ENCODE peak calls at places on chromosome 2, in ten cellular contexts. One of them, this sample, is unnamed.

GRCh38 chr2:152309352-152310214 is 25.4 kb upstream of the FMNL2 start:
- DNase-seq in cardiac muscle cell: peak
- DNase-seq in upper lobe of right lung: no peak
- DNase-seq in Karpas-422: no peak
- DNase-seq in CD8-positive, alpha-beta T cell: no peak
- DNase-seq in fibroblast of lung: no peak
- DNase-seq in adrenal gland: no peak
- DNase-seq in body of pancreas: no peak
- DNase-seq in dorsolateral prefrontal cortex: no peak
- DNase-seq in GM23248: no peak
- DNase-seq in this sample: no peak

GRCh38 chr2:224971214-224971613 is 71.1 kb downstream of the DOCK10 start:
- DNase-seq in cardiac muscle cell: no peak
- DNase-seq in upper lobe of right lung: peak
- DNase-seq in Karpas-422: no peak
- DNase-seq in CD8-positive, alpha-beta T cell: no peak
- DNase-seq in fibroblast of lung: no peak
- DNase-seq in adrenal gland: no peak
- DNase-seq in body of pancreas: no peak
- DNase-seq in dorsolateral prefrontal cortex: no peak
- DNase-seq in GM23248: no peak
- DNase-seq in this sample: no peak

GRCh38 chr2:183541766-183542165 is 417.5 kb downstream of the NUP35 start:
- DNase-seq in cardiac muscle cell: no peak
- DNase-seq in upper lobe of right lung: no peak
- DNase-seq in Karpas-422: no peak
- DNase-seq in CD8-positive, alpha-beta T cell: no peak
- DNase-seq in fibroblast of lung: peak
- DNase-seq in adrenal gland: no peak
- DNase-seq in body of pancreas: no peak
- DNase-seq in dorsolateral prefrontal cortex: no peak
- DNase-seq in GM23248: peak
- DNase-seq in this sample: no peak

GRCh38 chr2:218138047-218138446 is 12.2 kb downstream of the CXCR2 start:
- DNase-seq in cardiac muscle cell: no peak
- DNase-seq in upper lobe of right lung: no peak
- DNase-seq in Karpas-422: no peak
- DNase-seq in CD8-positive, alpha-beta T cell: no peak
- DNase-seq in fibroblast of lung: no peak
- DNase-seq in adrenal gland: no peak
- DNase-seq in body of pancreas: no peak
- DNase-seq in dorsolateral prefrontal cortex: no peak
- DNase-seq in GM23248: no peak
- DNase-seq in this sample: no peak

GRCh38 chr2:30178618-30179404 is 32.0 kb downstream of the YPEL5 start:
- DNase-seq in cardiac muscle cell: no peak
- DNase-seq in upper lobe of right lung: no peak
- DNase-seq in Karpas-422: no peak
- DNase-seq in CD8-positive, alpha-beta T cell: no peak
- DNase-seq in fibroblast of lung: no peak
- DNase-seq in adrenal gland: peak
- DNase-seq in body of pancreas: peak
- DNase-seq in dorsolateral prefrontal cortex: peak
- DNase-seq in GM23248: peak
- DNase-seq in this sample: no peak

GRCh38 chr2:73081181-73081671 is 9.7 kb upstream of the SFXN5 start:
- DNase-seq in cardiac muscle cell: no peak
- DNase-seq in upper lobe of right lung: no peak
- DNase-seq in Karpas-422: no peak
- DNase-seq in CD8-positive, alpha-beta T cell: no peak
- DNase-seq in fibroblast of lung: no peak
- DNase-seq in adrenal gland: no peak
- DNase-seq in body of pancreas: no peak
- DNase-seq in dorsolateral prefrontal cortex: no peak
- DNase-seq in GM23248: no peak
- DNase-seq in this sample: no peak

GRCh38 chr2:199973703-199974102 is 18.3 kb downstream of the MAIP1 start:
- DNase-seq in cardiac muscle cell: peak
- DNase-seq in upper lobe of right lung: no peak
- DNase-seq in Karpas-422: no peak
- DNase-seq in CD8-positive, alpha-beta T cell: no peak
- DNase-seq in fibroblast of lung: peak
- DNase-seq in adrenal gland: no peak
- DNase-seq in body of pancreas: no peak
- DNase-seq in dorsolateral prefrontal cortex: no peak
- DNase-seq in GM23248: peak
- DNase-seq in this sample: no peak

GRCh38 chr2:152200562-152201465 is 25.3 kb upstream of the STAM2 start:
- DNase-seq in cardiac muscle cell: no peak
- DNase-seq in upper lobe of right lung: peak
- DNase-seq in Karpas-422: no peak
- DNase-seq in CD8-positive, alpha-beta T cell: no peak
- DNase-seq in fibroblast of lung: peak
- DNase-seq in adrenal gland: peak
- DNase-seq in body of pancreas: peak
- DNase-seq in dorsolateral prefrontal cortex: no peak
- DNase-seq in GM23248: peak
- DNase-seq in this sample: peak

GRCh38 chr2:67516899-67517530 is 119.9 kb downstream of the ETAA1 start:
- DNase-seq in cardiac muscle cell: no peak
- DNase-seq in upper lobe of right lung: no peak
- DNase-seq in Karpas-422: no peak
- DNase-seq in CD8-positive, alpha-beta T cell: no peak
- DNase-seq in fibroblast of lung: peak
- DNase-seq in adrenal gland: no peak
- DNase-seq in body of pancreas: no peak
- DNase-seq in dorsolateral prefrontal cortex: no peak
- DNase-seq in GM23248: peak
- DNase-seq in this sample: no peak

GRCh38 chr2:10532631-10533101 is 84.5 kb upstream of the ODC1 start:
- DNase-seq in cardiac muscle cell: no peak
- DNase-seq in upper lobe of right lung: no peak
- DNase-seq in Karpas-422: no peak
- DNase-seq in CD8-positive, alpha-beta T cell: no peak
- DNase-seq in fibroblast of lung: peak
- DNase-seq in adrenal gland: no peak
- DNase-seq in body of pancreas: no peak
- DNase-seq in dorsolateral prefrontal cortex: no peak
- DNase-seq in GM23248: peak
- DNase-seq in this sample: no peak

GRCh38 chr2:70906439-70907018 is 29.2 kb upstream of the ATP6V1B1 start:
- DNase-seq in cardiac muscle cell: no peak
- DNase-seq in upper lobe of right lung: no peak
- DNase-seq in Karpas-422: no peak
- DNase-seq in CD8-positive, alpha-beta T cell: no peak
- DNase-seq in fibroblast of lung: no peak
- DNase-seq in adrenal gland: peak
- DNase-seq in body of pancreas: no peak
- DNase-seq in dorsolateral prefrontal cortex: no peak
- DNase-seq in GM23248: no peak
- DNase-seq in this sample: peak
- H3K27ac ChIP-seq in cardiac muscle cell: no peak
- H3K27ac ChIP-seq in upper lobe of right lung: no peak
- H3K27ac ChIP-seq in Karpas-422: no peak
- H3K27ac ChIP-seq in CD8-positive, alpha-beta T cell: no peak
- H3K27ac ChIP-seq in fibroblast of lung: no peak
- H3K27ac ChIP-seq in adrenal gland: no peak
- H3K27ac ChIP-seq in body of pancreas: no peak
- H3K27ac ChIP-seq in dorsolateral prefrontal cortex: no peak
- H3K27ac ChIP-seq in GM23248: no peak
- H3K27ac ChIP-seq in this sample: no peak

GRCh38 chr2:70417011-70417410 is 115.1 kb upstream of the FAM136A start:
- DNase-seq in cardiac muscle cell: no peak
- DNase-seq in upper lobe of right lung: no peak
- DNase-seq in Karpas-422: no peak
- DNase-seq in CD8-positive, alpha-beta T cell: no peak
- DNase-seq in fibroblast of lung: no peak
- DNase-seq in adrenal gland: no peak
- DNase-seq in body of pancreas: no peak
- DNase-seq in dorsolateral prefrontal cortex: no peak
- DNase-seq in GM23248: no peak
- DNase-seq in this sample: no peak

GRCh38 chr2:70412294-70413075 is 110.6 kb upstream of the FAM136A start:
- DNase-seq in cardiac muscle cell: no peak
- DNase-seq in upper lobe of right lung: no peak
- DNase-seq in Karpas-422: no peak
- DNase-seq in CD8-positive, alpha-beta T cell: no peak
- DNase-seq in fibroblast of lung: peak
- DNase-seq in adrenal gland: no peak
- DNase-seq in body of pancreas: no peak
- DNase-seq in dorsolateral prefrontal cortex: no peak
- DNase-seq in GM23248: no peak
- DNase-seq in this sample: no peak

GRCh38 chr2:70411489-70412081 is 109.7 kb upstream of the FAM136A start:
- DNase-seq in cardiac muscle cell: no peak
- DNase-seq in upper lobe of right lung: no peak
- DNase-seq in Karpas-422: no peak
- DNase-seq in CD8-positive, alpha-beta T cell: no peak
- DNase-seq in fibroblast of lung: no peak
- DNase-seq in adrenal gland: no peak
- DNase-seq in body of pancreas: no peak
- DNase-seq in dorsolateral prefrontal cortex: no peak
- DNase-seq in GM23248: no peak
- DNase-seq in this sample: no peak
- H3K4me3 ChIP-seq in cardiac muscle cell: no peak
- H3K4me3 ChIP-seq in upper lobe of right lung: no peak
- H3K4me3 ChIP-seq in Karpas-422: no peak
- H3K4me3 ChIP-seq in CD8-positive, alpha-beta T cell: no peak
- H3K4me3 ChIP-seq in fibroblast of lung: no peak
- H3K4me3 ChIP-seq in adrenal gland: no peak
- H3K4me3 ChIP-seq in body of pancreas: no peak
- H3K4me3 ChIP-seq in dorsolateral prefrontal cortex: no peak
- H3K4me3 ChIP-seq in GM23248: no peak
- H3K4me3 ChIP-seq in this sample: no peak

DNA sequence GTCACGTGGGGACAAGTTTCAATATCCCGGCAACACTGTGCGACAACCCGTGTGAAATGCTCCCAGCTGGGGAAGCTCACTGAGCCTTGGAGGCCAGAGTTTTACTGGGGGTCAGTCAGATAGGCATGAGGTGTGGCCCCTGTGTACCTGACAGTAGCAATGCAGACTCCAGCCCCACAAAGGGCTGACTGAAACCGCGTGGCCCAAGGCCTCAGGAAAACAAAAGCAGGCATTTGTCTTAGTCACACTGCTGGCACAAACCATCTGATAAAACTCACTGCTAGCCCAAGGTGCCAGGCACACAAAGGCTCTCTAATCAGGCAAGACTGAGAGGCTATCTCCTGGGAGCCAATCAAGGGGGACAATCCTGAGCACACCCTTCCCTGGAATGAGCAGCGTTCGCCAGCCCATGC is 786.6 kb upstream of the RAB6C start:
- DNase-seq in cardiac muscle cell: no peak
- DNase-seq in upper lobe of right lung: no peak
- DNase-seq in Karpas-422: no peak
- DNase-seq in CD8-positive, alpha-beta T cell: no peak
- DNase-seq in fibroblast of lung: no peak
- DNase-seq in adrenal gland: no peak
- DNase-seq in body of pancreas: peak
- DNase-seq in dorsolateral prefrontal cortex: no peak
- DNase-seq in GM23248: no peak
- DNase-seq in this sample: no peak
- H3K27ac ChIP-seq in cardiac muscle cell: peak
- H3K27ac ChIP-seq in upper lobe of right lung: no peak
- H3K27ac ChIP-seq in Karpas-422: no peak
- H3K27ac ChIP-seq in CD8-positive, alpha-beta T cell: no peak
- H3K27ac ChIP-seq in fibroblast of lung: no peak
- H3K27ac ChIP-seq in adrenal gland: no peak
- H3K27ac ChIP-seq in body of pancreas: peak
- H3K27ac ChIP-seq in dorsolateral prefrontal cortex: no peak
- H3K27ac ChIP-seq in GM23248: no peak
- H3K27ac ChIP-seq in this sample: no peak

GRCh38 chr2:197309369-197310231 is 980 bp downstream of the ANKRD44 start:
- DNase-seq in cardiac muscle cell: peak
- DNase-seq in upper lobe of right lung: peak
- DNase-seq in Karpas-422: peak
- DNase-seq in CD8-positive, alpha-beta T cell: peak
- DNase-seq in fibroblast of lung: no peak
- DNase-seq in adrenal gland: peak
- DNase-seq in body of pancreas: peak
- DNase-seq in dorsolateral prefrontal cortex: no peak
- DNase-seq in GM23248: peak
- DNase-seq in this sample: peak

GRCh38 chr2:197307236-197307932 is 3.2 kb downstream of the ANKRD44 start:
- DNase-seq in cardiac muscle cell: no peak
- DNase-seq in upper lobe of right lung: no peak
- DNase-seq in Karpas-422: peak
- DNase-seq in CD8-positive, alpha-beta T cell: no peak
- DNase-seq in fibroblast of lung: no peak
- DNase-seq in adrenal gland: no peak
- DNase-seq in body of pancreas: no peak
- DNase-seq in dorsolateral prefrontal cortex: no peak
- DNase-seq in GM23248: no peak
- DNase-seq in this sample: no peak

GRCh38 chr2:197308635-197309368 is 1.8 kb downstream of the ANKRD44 start:
- DNase-seq in cardiac muscle cell: no peak
- DNase-seq in upper lobe of right lung: no peak
- DNase-seq in Karpas-422: peak
- DNase-seq in CD8-positive, alpha-beta T cell: no peak
- DNase-seq in fibroblast of lung: no peak
- DNase-seq in adrenal gland: no peak
- DNase-seq in body of pancreas: no peak
- DNase-seq in dorsolateral prefrontal cortex: no peak
- DNase-seq in GM23248: no peak
- DNase-seq in this sample: no peak

GRCh38 chr2:197306691-197307030 is 3.9 kb downstream of the ANKRD44 start:
- DNase-seq in cardiac muscle cell: no peak
- DNase-seq in upper lobe of right lung: peak
- DNase-seq in Karpas-422: peak
- DNase-seq in CD8-positive, alpha-beta T cell: peak
- DNase-seq in fibroblast of lung: peak
- DNase-seq in adrenal gland: peak
- DNase-seq in body of pancreas: peak
- DNase-seq in dorsolateral prefrontal cortex: peak
- DNase-seq in GM23248: peak
- DNase-seq in this sample: peak

DNA sequence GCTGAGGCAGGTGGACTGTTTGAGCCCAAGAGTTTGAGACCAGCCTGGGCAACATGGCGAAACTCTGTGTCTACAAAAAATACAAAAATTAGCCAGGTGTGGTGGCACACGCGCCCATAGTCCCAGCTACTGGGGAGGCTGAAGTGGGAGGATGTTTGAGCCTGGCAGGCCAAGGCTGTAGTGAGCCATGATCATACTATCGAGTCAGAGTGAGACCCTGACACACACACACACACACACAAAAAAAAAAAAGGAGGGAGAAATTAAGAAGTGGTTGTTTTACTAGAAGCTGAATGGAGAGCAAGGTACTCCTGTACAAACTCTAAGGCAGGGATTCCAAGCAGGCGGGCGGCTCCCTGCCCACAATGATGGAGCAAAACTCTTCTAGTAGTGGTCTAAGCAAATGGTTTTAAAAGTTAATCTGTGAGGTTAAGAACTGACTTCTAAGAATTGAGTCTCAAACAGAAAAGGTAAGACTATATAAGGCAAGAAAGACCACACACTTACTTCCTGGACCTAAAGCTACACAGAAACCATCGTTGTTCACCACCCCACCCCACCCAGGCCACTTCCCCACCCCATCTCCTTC is 2.6 kb downstream of the ANKRD44 start:
- DNase-seq in cardiac muscle cell: no peak
- DNase-seq in upper lobe of right lung: no peak
- DNase-seq in Karpas-422: no peak
- DNase-seq in CD8-positive, alpha-beta T cell: no peak
- DNase-seq in fibroblast of lung: no peak
- DNase-seq in adrenal gland: no peak
- DNase-seq in body of pancreas: no peak
- DNase-seq in dorsolateral prefrontal cortex: no peak
- DNase-seq in GM23248: no peak
- DNase-seq in this sample: no peak
- H3K4me3 ChIP-seq in cardiac muscle cell: no peak
- H3K4me3 ChIP-seq in upper lobe of right lung: peak
- H3K4me3 ChIP-seq in Karpas-422: peak
- H3K4me3 ChIP-seq in CD8-positive, alpha-beta T cell: peak
- H3K4me3 ChIP-seq in fibroblast of lung: no peak
- H3K4me3 ChIP-seq in adrenal gland: no peak
- H3K4me3 ChIP-seq in body of pancreas: no peak
- H3K4me3 ChIP-seq in dorsolateral prefrontal cortex: no peak
- H3K4me3 ChIP-seq in GM23248: no peak
- H3K4me3 ChIP-seq in this sample: peak

This sample was measured in coronary artery.